ENCODE peak calls at places on chromosomes 11 and 22, in four cellular contexts. A is neural crest cell, D is HL-60, M is tibial artery. E is an unnamed sample.

GRCh38 chr11:121464352-121464946 is 11.7 kb upstream of the SORL1-AS1 start:
- DNase-seq in M (peak; percentile 54), D (no peak), A (no peak), E (peak; percentile 78)

GRCh38 chr11:72354356-72355115 is 79.8 kb downstream of the CLPB start:
- DNase-seq in D (no peak), M (no peak), A (no peak), E (no peak)

GRCh38 chr22:30249049-30250038 is 2.8 kb upstream of the LIF start:
- DNase-seq in M (peak; percentile 49), A (no peak), D (no peak), E (no peak)

GRCh38 chr22:27685971-27686370 is 115.6 kb downstream of the MN1 start:
- DNase-seq in D (no peak), M (no peak), A (no peak), E (no peak)

GRCh38 chr11:131297441-131297840 is 73.0 kb upstream of the NTM start:
- DNase-seq in A (no peak), M (no peak), D (no peak), E (no peak)

GRCh38 chr22:48968201-48968959 is 859.3 kb downstream of the BRD1 start:
- DNase-seq in A (no peak), M (no peak), D (no peak), E (peak; percentile 33)

GRCh38 chr22:31287818-31288495 is 4.3 kb downstream of the PIK3IP1 start:
- DNase-seq in M (no peak), A (no peak), D (no peak), E (no peak)

GRCh38 chr11:119185916-119186634 is 800 bp downstream of the NHERF4 start:
- DNase-seq in D (no peak), M (no peak), A (no peak), E (no peak)

GRCh38 chr11:112834277-112834755 is 126.9 kb upstream of the NCAM1 start:
- DNase-seq in M (no peak), D (no peak), A (no peak), E (no peak)

GRCh38 chr22:26168199-26168915 is 905 bp upstream of the SEZ6L start:
- DNase-seq in A (no peak), M (no peak), D (peak; percentile 29), E (no peak)

GRCh38 chr11:67442504-67443398 is 525 bp downstream of the CORO1B start:
- DNase-seq in A (no peak), M (no peak), D (no peak), E (no peak)

GRCh38 chr11:36162909-36163434 is 126.3 kb downstream of the COMMD9 start:
- DNase-seq in M (no peak), A (no peak), D (no peak), E (no peak)

GRCh38 chr11:12724301-12725046 is 50.3 kb downstream of the TEAD1 start:
- DNase-seq in D (no peak), A (no peak), M (peak; percentile 61), E (no peak)

GRCh38 chr22:32334640-32335365 is 22.9 kb upstream of the RFPL3 start:
- DNase-seq in A (no peak), D (no peak), M (no peak), E (no peak)

GRCh38 chr22:50525991-50526848 is 822 bp upstream of the SCO2 start:
- DNase-seq in M (peak; percentile 70), D (peak; percentile 90), A (peak; percentile 67), E (peak; percentile 77)

GRCh38 chr11:119108151-119108856 is 1.2 kb downstream of the C2CD2L start:
- DNase-seq in A (no peak), D (peak; percentile 73), M (no peak), E (no peak)

GRCh38 chr11:20913113-20913512 is 243.7 kb downstream of the NELL1 start:
- DNase-seq in D (no peak), M (no peak), A (no peak), E (no peak)

GRCh38 chr11:22432331-22433065 is 94.3 kb downstream of the SLC17A6 start:
- DNase-seq in D (no peak), M (peak; percentile 27), A (peak; percentile 35), E (no peak)

GRCh38 chr11:92482502-92482901 is 257.9 kb downstream of the FAT3 start:
- DNase-seq in M (no peak), D (no peak), A (no peak), E (no peak)

GRCh38 chr11:66367561-66368312 is 3.8 kb downstream of the SLC29A2 start:
- DNase-seq in A (no peak), M (no peak), D (no peak), E (no peak)

GRCh38 chr11:77191823-77192495 is 63.9 kb downstream of the MYO7A start:
- DNase-seq in A (peak; percentile 68), M (no peak), D (peak; percentile 49), E (no peak)

GRCh38 chr11:34585870-34586654 is 34.8 kb upstream of the EHF start:
- DNase-seq in M (no peak), A (peak; percentile 9), D (no peak), E (no peak)

GRCh38 chr11:45568031-45568430 is 97.4 kb downstream of the CHST1 start:
- DNase-seq in M (no peak), D (no peak), A (no peak), E (no peak)

DNA sequence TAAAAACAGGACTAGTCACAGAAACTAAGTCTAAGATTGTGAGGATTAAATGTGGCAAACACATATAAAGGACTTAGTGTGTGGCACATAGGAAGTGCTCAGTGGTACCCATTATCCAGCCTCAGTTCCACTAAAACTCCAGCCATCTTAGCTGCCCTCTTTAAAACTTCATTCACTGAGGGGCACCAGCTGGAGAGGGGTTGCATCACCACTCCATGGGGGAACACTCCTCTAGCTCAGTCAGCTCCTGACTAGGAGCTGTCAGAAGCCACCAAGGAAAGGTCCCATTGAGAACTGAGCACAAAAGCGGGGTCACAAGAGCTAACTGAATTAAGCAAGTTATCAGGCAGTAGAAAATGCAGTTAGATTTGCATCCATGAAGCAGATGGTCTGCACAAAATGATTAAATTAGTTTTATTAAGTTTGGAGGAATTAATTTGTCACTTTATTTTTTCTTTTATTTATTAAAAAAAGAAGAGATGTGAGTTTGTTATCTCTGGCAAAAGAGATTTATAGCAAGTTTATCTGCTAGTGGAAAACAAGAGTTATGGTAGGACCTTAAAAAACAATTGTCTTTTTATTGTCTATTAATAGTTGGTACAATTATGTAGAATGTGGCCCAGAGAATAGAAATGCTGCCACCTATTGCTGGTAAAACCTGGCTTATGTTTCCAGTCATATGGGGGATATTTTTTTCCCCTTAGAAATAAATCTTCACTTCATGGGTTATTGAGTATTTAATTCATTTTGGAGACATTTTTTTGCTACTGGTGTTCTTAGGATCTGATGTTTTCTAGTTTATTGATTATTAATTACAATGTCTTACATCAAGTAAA is 95.7 kb downstream of the NAV2 start:
- DNase-seq in D (no peak), A (no peak), M (no peak), E (no peak)
- TF ChIP-seq CTCF in D (no peak), A (no peak), M (no peak), E (no peak)

DNA sequence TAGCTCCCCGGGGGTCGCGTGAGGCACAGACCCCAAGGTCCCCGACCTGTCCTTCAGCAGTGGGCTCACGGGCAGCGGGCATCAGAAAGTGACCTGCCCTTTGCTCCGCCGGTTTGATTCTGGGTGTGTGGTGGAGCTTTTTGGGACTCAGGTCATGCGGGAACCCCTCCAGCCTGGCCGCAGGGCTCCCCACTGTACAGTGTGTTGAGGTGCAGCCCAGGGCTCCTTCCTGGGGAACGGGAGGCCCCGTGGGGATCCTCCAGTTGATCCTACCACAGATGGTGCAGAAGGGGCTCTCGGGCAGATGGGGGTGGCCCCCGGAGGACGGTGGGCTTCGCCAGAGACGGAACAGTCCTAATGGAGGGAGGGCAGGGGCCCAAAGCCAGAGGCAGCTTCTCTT is 24.2 kb downstream of the MUC6 start:
- DNase-seq in M (no peak), A (no peak), D (no peak), E (no peak)
- TF ChIP-seq CTCF in M (no peak), A (no peak), D (no peak), E (no peak)

DNA sequence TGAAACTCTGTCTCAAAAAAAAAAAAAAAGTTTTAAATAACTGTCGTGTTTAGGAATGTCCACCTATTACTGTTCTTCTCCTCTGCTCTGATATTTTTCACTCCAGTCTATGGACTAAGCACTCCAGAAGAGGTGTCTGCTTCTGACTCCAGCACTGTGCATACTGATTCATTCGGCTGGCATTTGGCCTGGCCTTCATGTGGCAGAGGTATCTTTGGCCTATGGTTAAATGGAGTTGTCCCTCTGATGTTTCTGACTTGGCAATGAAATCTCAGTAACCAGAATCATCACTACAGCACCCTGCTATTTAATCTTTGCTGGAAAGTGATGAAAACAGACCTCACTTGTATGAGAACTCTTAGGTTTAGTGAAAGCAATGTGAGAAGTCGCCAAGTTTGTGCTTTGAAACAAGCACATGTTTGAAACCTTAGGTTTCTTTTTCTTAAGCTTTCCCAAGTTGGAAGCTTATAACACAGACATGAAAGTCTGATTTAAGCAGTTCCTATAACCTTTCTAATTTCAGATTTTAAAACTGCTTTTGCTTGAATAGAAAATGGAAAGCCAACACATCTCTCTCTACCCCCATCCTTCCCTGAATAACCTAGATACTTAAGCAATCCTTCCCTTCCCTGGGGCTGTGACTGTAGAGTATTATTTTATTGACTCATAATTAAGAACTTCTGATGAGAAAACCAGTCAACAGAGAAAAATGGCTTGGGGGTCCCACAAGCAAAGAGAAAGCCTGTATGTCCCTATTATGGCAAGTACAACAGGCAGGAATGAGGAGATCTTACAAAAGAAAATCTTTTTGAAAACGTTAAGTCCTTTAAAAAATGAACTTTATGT is 155.0 kb downstream of the MAML2 start:
- DNase-seq in M (peak; percentile 45), A (no peak), D (no peak), E (no peak)
- TF ChIP-seq CTCF in M (no peak), A (no peak), D (no peak), E (no peak)

GRCh38 chr11:73991471-73992006 is 8.9 kb upstream of the UCP2 start:
- DNase-seq in D (no peak), A (no peak), M (peak; percentile 7), E (peak; percentile 10)

GRCh38 chr11:73988227-73988626 is 5.6 kb upstream of the UCP2 start:
- DNase-seq in M (peak; percentile 3), D (no peak), A (no peak), E (no peak)

GRCh38 chr11:73983764-73984543 is 1.3 kb upstream of the UCP2 start:
- DNase-seq in D (peak; percentile 45), A (no peak), M (peak; percentile 17), E (peak; percentile 14)

GRCh38 chr11:73990727-73991126 is 8.1 kb upstream of the UCP2 start:
- DNase-seq in D (no peak), M (no peak), A (no peak), E (no peak)

DNA sequence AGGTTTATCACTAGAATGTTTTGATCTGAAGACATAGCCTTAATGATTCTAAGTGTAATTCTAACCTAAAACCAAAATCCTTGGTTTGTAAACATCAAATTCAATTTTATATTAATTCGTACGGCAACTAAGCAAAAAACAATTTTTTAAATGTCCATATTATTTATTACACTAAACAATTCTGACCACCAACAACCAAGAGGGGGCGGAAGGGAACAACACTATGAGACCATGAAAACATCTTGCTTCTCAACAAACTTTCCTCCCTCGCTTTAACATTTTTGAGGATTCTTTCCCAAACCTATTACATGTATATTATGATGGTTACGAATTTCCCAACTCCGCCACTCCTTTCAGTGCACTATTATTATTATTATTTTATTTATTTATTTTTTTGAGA is 6.5 kb upstream of the UCP2 start:
- DNase-seq in M (peak; percentile 13), A (no peak), D (no peak), E (peak; percentile 1)
- TF ChIP-seq CTCF in M (no peak), A (no peak), D (no peak), E (peak; percentile 51)